ENCODE peak calls at places on chromosomes 7 and 10, in four cellular contexts. L is H9, A is H1, N is neuronal stem cell. I is an unnamed sample.

GRCh38 chr7:11754933-11755332 is 77.1 kb downstream of the THSD7A start:
- DNase-seq in L (no peak), A (no peak), N (no peak), I (no peak)

GRCh38 chr7:44959433-44959951 is 19.3 kb downstream of the MYO1G start:
- DNase-seq in L (no peak), A (no peak), N (no peak), I (peak)

GRCh38 chr10:68253356-68253755 is 21.4 kb upstream of the ATOH7 start:
- DNase-seq in L (no peak), A (no peak), N (no peak), I (no peak)

GRCh38 chr10:130805635-130806030 is 505.9 kb downstream of the TCERG1L start:
- DNase-seq in L (peak), A (no peak), N (no peak), I (no peak)

GRCh38 chr7:30140456-30140855 is 5.7 kb downstream of the MTURN start:
- DNase-seq in L (no peak), A (no peak), N (no peak), I (no peak)

GRCh38 chr10:12638103-12638502 is 288.8 kb downstream of the CAMK1D start:
- DNase-seq in L (no peak), A (no peak), N (no peak), I (no peak)

GRCh38 chr10:44382131-44382858 is 2.6 kb downstream of the CXCL12 start:
- DNase-seq in L (peak), A (no peak), N (no peak), I (no peak)

GRCh38 chr7:91657386-91658120 is 222.9 kb downstream of the MTERF1 start:
- DNase-seq in L (no peak), A (no peak), N (no peak), I (no peak)

GRCh38 chr7:155943251-155943899 is 131.1 kb upstream of the SHH start:
- DNase-seq in L (no peak), A (no peak), N (no peak), I (no peak)

GRCh38 chr10:97128851-97129186 is 56.9 kb downstream of the SLIT1 start:
- DNase-seq in L (no peak), A (no peak), N (no peak), I (no peak)

GRCh38 chr7:90433221-90433620 is 30.0 kb downstream of the CLDN12 start:
- DNase-seq in L (peak), A (no peak), N (no peak), I (no peak)

GRCh38 chr10:3080608-3081007 is 13.3 kb downstream of the PFKP start:
- DNase-seq in L (no peak), A (no peak), N (no peak), I (no peak)

GRCh38 chr7:15720849-15721471 is 34.5 kb upstream of the MEOX2 start:
- DNase-seq in L (no peak), A (no peak), N (peak), I (peak)

GRCh38 chr10:82319558-82319957 is 444.6 kb downstream of the NRG3 start:
- DNase-seq in L (peak), A (no peak), N (no peak), I (no peak)

GRCh38 chr7:92767427-92767826 is 68.9 kb downstream of the CDK6 start:
- DNase-seq in L (no peak), A (no peak), N (no peak), I (no peak)

GRCh38 chr7:12731214-12731656 is 43.8 kb downstream of the ARL4A start:
- DNase-seq in L (peak), A (peak), N (no peak), I (no peak)

GRCh38 chr7:51316666-51317581 is at the start of gene COBL:
- DNase-seq in L (peak), A (no peak), N (peak), I (peak)

GRCh38 chr7:51314726-51315125 is 1.9 kb downstream of the COBL start:
- DNase-seq in L (no peak), A (no peak), N (no peak), I (no peak)

GRCh38 chr7:51314041-51314440 is 2.6 kb downstream of the COBL start:
- DNase-seq in L (no peak), A (no peak), N (no peak), I (no peak)

GRCh38 chr7:51316262-51316665 is 345 bp downstream of the COBL start:
- DNase-seq in L (peak), A (no peak), N (no peak), I (peak)

GRCh38 chr7:51315393-51316261 is 982 bp downstream of the COBL start:
- DNase-seq in L (peak), A (no peak), N (peak), I (peak)
- H3K4me2 ChIP-seq in L (peak), A (peak), N (peak), I (peak)

DNA sequence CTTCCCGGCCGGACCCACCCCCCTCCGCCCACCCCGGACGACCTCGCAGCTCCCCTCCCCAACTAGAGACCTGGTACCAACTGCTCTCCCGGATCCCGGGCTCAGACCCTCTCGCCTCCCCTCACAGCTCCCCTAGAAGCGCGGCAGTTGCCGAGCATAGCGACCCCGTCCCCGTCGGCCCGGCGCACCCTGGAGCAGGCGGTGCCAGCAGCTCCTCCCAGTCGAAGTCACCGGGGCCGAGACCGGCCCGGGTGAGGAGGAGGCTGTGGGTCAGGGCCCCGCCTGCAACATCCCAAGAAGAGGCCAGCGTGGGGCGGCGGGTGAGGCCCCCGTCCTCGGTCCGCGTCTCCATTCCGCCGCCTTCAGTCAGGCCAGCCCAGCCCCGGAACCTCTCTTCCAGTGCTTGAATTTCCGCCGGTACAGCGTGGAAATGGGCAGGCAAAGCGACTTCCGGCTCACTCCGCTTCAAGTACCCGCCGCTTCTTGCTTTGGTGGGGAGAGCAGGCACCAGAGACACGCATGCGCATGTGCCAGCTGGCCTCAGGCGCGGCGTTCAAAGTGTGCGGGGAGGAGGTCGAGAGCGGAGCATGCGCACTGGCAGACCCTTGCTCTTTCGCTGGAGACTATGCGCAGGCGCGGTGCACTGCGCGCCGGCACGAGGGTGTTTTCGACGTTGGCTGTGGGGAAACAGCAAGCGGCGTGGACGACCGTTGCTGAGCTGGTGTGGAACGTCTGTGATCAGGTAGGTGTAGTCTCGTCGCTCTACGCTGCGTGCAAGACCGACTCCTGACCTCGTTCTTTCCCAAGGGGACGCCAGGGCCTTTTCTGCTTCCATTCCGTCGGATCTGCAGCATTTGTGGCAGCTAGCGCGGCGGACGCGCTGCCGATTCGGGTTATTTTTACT is at the start of gene C10orf88:
- DNase-seq in L (peak), A (peak), N (peak), I (peak)
- H2BK12ac ChIP-seq in L (no peak), A (peak), N (peak), I (no peak)

DNA sequence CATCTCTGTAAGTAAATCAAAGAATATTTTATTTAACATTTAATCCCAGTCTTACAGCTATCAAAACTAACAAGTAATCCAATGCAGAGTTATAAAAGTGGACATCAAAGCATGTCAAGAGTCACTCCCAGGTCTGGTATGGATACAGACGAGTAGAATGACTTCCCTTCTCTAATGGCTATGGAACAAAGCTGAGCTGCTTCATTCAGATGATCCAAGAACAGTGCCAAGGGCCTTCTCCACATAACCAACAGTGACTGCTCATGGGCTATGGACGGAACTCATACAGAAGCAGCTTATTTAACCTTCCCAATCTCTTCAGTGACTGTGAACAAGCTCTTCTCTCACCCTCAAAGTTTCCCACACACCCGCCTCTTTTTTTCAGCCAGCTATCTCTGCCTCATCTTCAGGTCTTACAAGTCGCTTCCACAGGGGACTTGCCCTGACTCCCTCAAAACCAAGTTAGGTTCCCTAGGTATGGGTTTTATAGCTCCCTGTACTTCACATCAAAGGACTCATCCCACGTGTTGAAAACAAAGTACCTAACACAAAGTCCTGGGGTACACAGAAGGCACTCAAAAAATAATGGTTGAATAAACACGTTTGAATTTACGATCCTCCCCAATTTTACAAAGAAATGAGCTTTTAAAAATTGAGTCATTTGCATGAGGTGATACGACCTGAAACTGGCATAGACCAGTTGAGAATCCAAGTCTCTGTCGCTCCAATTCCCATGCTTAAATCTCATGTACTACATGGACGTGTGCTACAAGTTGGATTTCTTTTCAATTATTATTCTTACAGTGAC is 3.1 kb downstream of the USP6NL start:
- DNase-seq in L (no peak), A (no peak), N (no peak), I (no peak)
- H3K23ac ChIP-seq in L (no peak), A (no peak), N (no peak), I (peak)

DNA sequence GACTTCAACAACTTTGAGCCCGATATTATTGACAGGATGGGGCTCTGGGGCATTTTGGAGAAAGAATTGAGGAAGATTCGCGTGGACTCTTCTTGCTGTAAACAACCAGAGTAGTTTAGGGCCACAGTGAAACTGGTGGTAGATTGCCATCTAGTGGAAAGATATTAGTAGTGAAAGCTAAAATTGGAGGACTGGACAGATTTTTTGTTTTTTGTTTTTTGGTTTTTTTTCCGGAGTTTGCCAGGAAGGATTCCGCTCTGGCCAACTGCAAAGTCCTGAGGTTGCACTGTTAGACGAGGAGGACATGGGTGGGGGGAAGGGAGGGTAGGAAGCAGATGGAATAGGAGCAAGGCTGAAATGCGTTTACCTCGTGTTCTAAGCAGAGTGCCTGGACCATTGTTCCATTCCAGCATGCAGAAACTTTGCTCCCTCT is 11.7 kb downstream of the NOBOX start:
- DNase-seq in L (no peak), A (no peak), N (peak), I (no peak)
- H3K4me2 ChIP-seq in L (peak), A (no peak), N (no peak), I (no peak)

GRCh38 chr10:31129880-31130405 is 98.3 kb upstream of the ZNF438 start:
- DNase-seq in L (no peak), A (no peak), N (no peak), I (no peak)
- H2BK12ac ChIP-seq in L (no peak), A (no peak), N (no peak), I (no peak)

GRCh38 chr10:87931836-87932230 is 68.4 kb downstream of the PTEN start:
- DNase-seq in L (no peak), A (no peak), N (no peak), I (no peak)

GRCh38 chr10:87928996-87929395 is 65.6 kb downstream of the PTEN start:
- DNase-seq in L (no peak), A (no peak), N (no peak), I (no peak)

GRCh38 chr10:87927091-87927490 is 63.7 kb downstream of the PTEN start:
- DNase-seq in L (no peak), A (no peak), N (no peak), I (no peak)

GRCh38 chr10:87930141-87930540 is 66.7 kb downstream of the PTEN start:
- DNase-seq in L (no peak), A (no peak), N (no peak), I (no peak)

GRCh38 chr10:87930929-87931835 is 67.8 kb downstream of the PTEN start:
- DNase-seq in L (no peak), A (no peak), N (no peak), I (no peak)
- H3K23ac ChIP-seq in L (no peak), A (no peak), N (no peak), I (no peak)

I was measured in trophoblast cell.